ENCODE peak calls at places on chromosome 5, in four cellular contexts. F is A549, A is suprapubic skin, J is K562. U is an unnamed sample.

GRCh38 chr5:89211836-89212235 is 328.9 kb upstream of the MEF2C start:
- DNase-seq in F (no peak), J (no peak), A (no peak), U (no peak)

GRCh38 chr5:68838157-68838718 is 255.6 kb upstream of the SLC30A5 start:
- DNase-seq in J (no peak), F (no peak), A (peak; percentile 76), U (peak; percentile 28)

GRCh38 chr5:148482697-148483462 is 99.1 kb downstream of the FBXO38 start:
- DNase-seq in J (peak; percentile 77), F (peak; percentile 69), A (no peak), U (no peak)

GRCh38 chr5:63170496-63170895 is 591.9 kb downstream of the LRRC70 start:
- DNase-seq in F (no peak), J (no peak), A (no peak), U (no peak)

GRCh38 chr5:18113724-18114123 is 479.5 kb downstream of the TAF11L14 start:
- DNase-seq in J (no peak), F (no peak), A (no peak), U (no peak)

GRCh38 chr5:36528588-36528987 is 77.8 kb upstream of the SLC1A3 start:
- DNase-seq in F (no peak), A (no peak), J (no peak), U (no peak)

GRCh38 chr5:10607666-10608442 is 44.0 kb downstream of the ANKRD33B start:
- DNase-seq in A (no peak), F (no peak), J (peak; percentile 66), U (peak; percentile 85)

GRCh38 chr5:95283022-95283615 is 1.8 kb downstream of the MCTP1 start:
- DNase-seq in F (no peak), A (no peak), J (no peak), U (no peak)

GRCh38 chr5:57175586-57175985 is 1.7 kb downstream of the GPBP1 start:
- DNase-seq in A (no peak), F (no peak), J (peak; percentile 32), U (no peak)

GRCh38 chr5:168047043-168047668 is 244.3 kb upstream of the WWC1 start:
- DNase-seq in F (peak; percentile 61), J (peak; percentile 8), A (no peak), U (no peak)

GRCh38 chr5:61638476-61638875 is 306.4 kb downstream of the ZSWIM6 start:
- DNase-seq in A (no peak), F (no peak), J (no peak), U (no peak)

GRCh38 chr5:91957671-91958070 is 574.6 kb upstream of the ARRDC3 start:
- DNase-seq in A (no peak), J (no peak), F (no peak), U (no peak)

GRCh38 chr5:111680737-111681413 is 76.1 kb downstream of the NREP start:
- DNase-seq in J (no peak), A (no peak), F (peak; percentile 49), U (no peak)

GRCh38 chr5:170120576-170120975 is 14.9 kb downstream of the FOXI1 start:
- DNase-seq in J (no peak), F (no peak), A (no peak), U (peak; percentile 9)

GRCh38 chr5:159175547-159175946 is 33.8 kb downstream of the RNF145 start:
- DNase-seq in J (no peak), F (no peak), A (no peak), U (no peak)

GRCh38 chr5:116453920-116454319 is 120.7 kb downstream of the SEMA6A start:
- DNase-seq in A (no peak), J (no peak), F (no peak), U (no peak)

GRCh38 chr5:7391215-7391614 is 4.7 kb upstream of the ADCY2 start:
- DNase-seq in F (no peak), A (no peak), J (no peak), U (no peak)

GRCh38 chr5:151156732-151157402 is 712 bp downstream of the ANXA6 start:
- DNase-seq in J (no peak), F (no peak), A (no peak), U (no peak)

DNA sequence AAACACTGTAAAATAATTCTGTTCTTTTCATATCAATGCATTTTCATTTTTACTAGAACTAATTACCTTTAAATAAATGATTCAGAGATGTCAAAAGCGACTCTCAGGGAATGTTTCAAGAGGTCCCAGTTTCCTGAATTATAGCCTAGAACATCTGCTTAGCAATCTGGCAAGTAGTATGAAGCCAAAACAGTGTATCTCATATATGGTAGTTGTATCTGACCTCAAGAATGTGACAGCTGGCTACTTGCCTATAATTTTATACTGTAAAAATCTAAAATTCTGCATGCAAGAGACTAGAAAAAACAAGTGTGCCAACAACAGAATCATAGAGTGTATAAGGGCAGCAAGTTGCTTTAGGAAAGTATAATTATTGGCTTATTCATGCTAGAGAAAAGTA is 187.7 kb upstream of the POU5F2 start:
- DNase-seq in F (no peak), A (no peak), J (no peak), U (no peak)
- H3K4me3 ChIP-seq in F (no peak overlapping the region), A (no peak overlapping the region), J (no peak overlapping the region), U (no peak overlapping the region)

DNA sequence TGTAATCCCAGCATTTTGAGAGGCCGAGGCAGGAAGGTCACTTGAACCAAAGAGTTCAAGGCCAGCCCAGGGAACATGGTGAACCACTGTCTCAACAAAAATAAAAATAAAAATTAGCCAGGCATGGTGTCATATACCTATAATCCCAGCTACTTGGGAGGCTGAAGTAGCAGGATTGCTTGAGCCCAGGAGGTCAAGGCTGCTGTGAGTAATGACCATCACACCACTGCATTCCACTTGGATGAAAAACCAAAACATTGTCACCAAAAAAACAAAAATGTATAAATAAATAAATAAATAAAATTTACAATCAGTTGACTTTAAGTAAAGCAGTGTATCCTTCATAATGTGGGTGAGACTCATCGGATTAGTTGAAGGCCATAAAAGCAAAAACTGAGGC is 541.4 kb downstream of the CSNK1G3 start:
- DNase-seq in J (no peak), F (no peak), A (no peak), U (no peak)
- TF ChIP-seq POLR2A in J (no peak), F (no peak), A (no peak), U (no peak)

GRCh38 chr5:156474251-156474650 is 147.3 kb downstream of the SGCD start:
- DNase-seq in F (no peak), J (no peak), A (no peak), U (no peak)

GRCh38 chr5:156476704-156477103 is 149.7 kb downstream of the SGCD start:
- DNase-seq in F (no peak), J (no peak), A (no peak), U (no peak)

GRCh38 chr5:156477196-156477595 is 150.2 kb downstream of the SGCD start:
- DNase-seq in J (no peak), F (no peak), A (no peak), U (no peak)

GRCh38 chr5:156475831-156476551 is 149.0 kb downstream of the SGCD start:
- DNase-seq in A (no peak), F (peak; percentile 31), J (no peak), U (peak; percentile 25)

GRCh38 chr5:156475182-156475830 is 148.3 kb downstream of the SGCD start:
- DNase-seq in F (no peak), A (no peak), J (no peak), U (no peak)
- H3K4me3 ChIP-seq in F (no peak overlapping the region), A (no peak overlapping the region), J (no peak overlapping the region), U (no peak overlapping the region)

GRCh38 chr5:173616577-173617118 is at the start of gene BOD1:
- DNase-seq in J (peak; percentile 91), A (peak; percentile 98), F (peak; percentile 91), U (peak; percentile 98)
- TF ChIP-seq POLR2A in J (no peak), A (no peak), F (peak; percentile 30), U (no peak)

GRCh38 chr5:135087950-135088349 is 53.9 kb upstream of the PITX1 start:
- DNase-seq in F (no peak), A (peak; percentile 24), J (no peak), U (no peak)

GRCh38 chr5:135089912-135090311 is 55.9 kb upstream of the PITX1 start:
- DNase-seq in J (no peak), F (no peak), A (no peak), U (no peak)

GRCh38 chr5:135094339-135095051 is 60.5 kb upstream of the PITX1 start:
- DNase-seq in A (peak; percentile 37), F (no peak), J (no peak), U (no peak)

GRCh38 chr5:135092476-135092875 is 58.4 kb upstream of the PITX1 start:
- DNase-seq in F (no peak), A (peak; percentile 58), J (no peak), U (no peak)

DNA sequence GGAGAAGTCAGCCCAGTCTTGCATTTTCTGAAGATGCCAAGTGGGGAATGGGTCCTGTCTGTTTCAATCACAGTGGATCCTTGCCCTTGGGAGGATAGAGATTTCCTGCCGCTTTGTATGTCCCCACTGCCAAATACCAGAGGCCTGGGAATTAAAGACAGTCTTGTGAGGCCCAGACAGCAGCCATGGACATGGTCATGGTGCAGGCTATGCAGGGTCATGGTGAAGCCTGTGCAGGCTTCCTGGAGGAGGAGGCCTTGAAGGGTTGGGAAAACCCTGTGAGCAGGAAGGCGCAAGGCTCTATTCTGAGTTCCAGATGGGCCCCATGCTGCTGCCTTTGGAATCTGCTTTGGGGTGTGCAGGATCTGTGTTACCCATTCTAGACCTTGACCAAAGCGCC is 57.3 kb upstream of the PITX1 start:
- DNase-seq in A (peak; percentile 29), J (no peak), F (no peak), U (peak; percentile 59)
- H3K4me3 ChIP-seq in A (no peak overlapping the region), J (no peak overlapping the region), F (no peak overlapping the region), U (no peak overlapping the region)